ENCODE peak calls at places on chromosomes 5 and 9, in eight cellular contexts. K, N, A, U, L, B, O and C are unnamed samples.
A peak's percentile ranks its signal among the peaks of the same experiment; 100 is the strongest.

GRCh38 chr5:31942546-31942945 is 231.6 kb downstream of the GOLPH3 start:
- DNase-seq in U (no peak), L (no peak), B (no peak), O (no peak), K (no peak), N (no peak), A (no peak), C (no peak)

GRCh38 chr5:67998709-67999251 is 216.8 kb upstream of the PIK3R1 start:
- DNase-seq in K (no peak), B (peak; percentile 84), O (peak; percentile 75), A (no peak), L (peak; percentile 84), U (peak; percentile 40), N (peak; percentile 50), C (no peak)

GRCh38 chr9:5586391-5586802 is 42.5 kb upstream of the RIC1 start:
- DNase-seq in L (peak; percentile 32), O (no peak), A (no peak), U (no peak), K (peak; percentile 24), N (no peak), B (peak; percentile 23), C (no peak)

GRCh38 chr5:179974946-179975712 is 67.4 kb upstream of the TBC1D9B start:
- DNase-seq in L (peak; percentile 12), U (no peak), B (no peak), K (peak; percentile 32), N (peak; percentile 59), A (peak; percentile 39), O (no peak), C (peak; percentile 64)

GRCh38 chr5:68406767-68407232 is 191.2 kb downstream of the PIK3R1 start:
- DNase-seq in K (peak; percentile 30), U (no peak), A (peak; percentile 47), L (no peak), N (peak; percentile 34), O (peak; percentile 77), B (no peak), C (no peak)

GRCh38 chr5:39360483-39361071 is 3.7 kb downstream of the C9 start:
- DNase-seq in K (no peak), N (no peak), A (no peak), O (no peak), U (no peak), L (no peak), B (no peak), C (no peak)

GRCh38 chr5:91109634-91110033 is 273.5 kb downstream of the ARRDC3 start:
- DNase-seq in B (peak; percentile 54), O (no peak), K (no peak), L (peak; percentile 52), A (no peak), U (no peak), N (no peak), C (no peak)

GRCh38 chr9:124348363-124348762 is 66.9 kb downstream of the PSMB7 start:
- DNase-seq in L (no peak), U (no peak), N (no peak), K (peak; percentile 9), B (no peak), A (no peak), O (no peak), C (no peak)

GRCh38 chr9:134419684-134420076 is 93.4 kb downstream of the RXRA start:
- DNase-seq in L (no peak), O (no peak), N (no peak), K (no peak), A (peak; percentile 36), U (no peak), B (no peak), C (peak; percentile 38)

GRCh38 chr5:65769539-65769938 is 47.5 kb downstream of the NLN start:
- DNase-seq in N (no peak), A (no peak), U (no peak), O (no peak), L (peak; percentile 89), B (peak; percentile 95), K (no peak), C (no peak)

GRCh38 chr9:73643379-73644013 is 491.8 kb downstream of the ANXA1 start:
- DNase-seq in A (no peak), B (peak; percentile 78), K (no peak), N (no peak), U (no peak), L (peak; percentile 90), O (no peak), C (no peak)

GRCh38 chr9:92726971-92727715 is 37.5 kb downstream of the BICD2 start:
- DNase-seq in B (peak; percentile 31), N (no peak), U (no peak), L (peak; percentile 38), O (peak; percentile 69), K (no peak), A (no peak), C (no peak)

GRCh38 chr9:35406183-35406959 is 83.5 kb upstream of the RUSC2 start:
- DNase-seq in L (no peak), K (no peak), B (no peak), O (no peak), N (peak; percentile 27), A (peak; percentile 55), U (peak; percentile 23), C (peak; percentile 36)

GRCh38 chr9:81002242-81002641 is 687.1 kb downstream of the TLE1 start:
- DNase-seq in N (no peak), K (no peak), L (no peak), O (no peak), B (peak; percentile 67), A (no peak), U (no peak), C (no peak)

GRCh38 chr5:129820-130219 is 37.9 kb downstream of the PLEKHG4B start:
- DNase-seq in K (no peak), L (peak; percentile 71), A (no peak), N (no peak), B (peak; percentile 87), O (no peak), U (no peak), C (no peak)

DNA sequence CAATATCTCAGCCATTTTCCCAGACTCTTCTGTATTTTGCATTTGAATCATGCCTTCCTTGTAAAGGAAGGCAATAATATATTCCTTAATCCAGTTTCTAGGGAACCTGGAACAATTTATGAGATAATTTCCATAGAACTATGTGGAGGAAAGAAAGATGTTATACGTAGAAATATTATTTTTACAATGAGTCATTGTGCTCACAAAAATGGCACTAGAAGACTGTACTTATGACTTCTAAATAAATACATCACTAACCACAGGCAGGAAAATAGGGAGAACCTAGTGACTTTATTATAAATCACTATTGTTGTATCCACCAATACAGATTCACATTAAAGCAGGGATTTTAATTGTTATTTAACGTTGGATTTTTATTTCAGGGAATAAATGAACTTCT is 87.6 kb downstream of the FBXO38 start:
- DNase-seq in N (no peak), L (peak; percentile 17), K (no peak), B (peak; percentile 55), O (no peak), A (no peak), U (no peak), C (no peak)
- TF ChIP-seq CTCF in N (no peak), L (no peak), K (no peak), B (no peak), O (no peak), A (no peak), U (no peak), C (no peak)

GRCh38 chr9:104778802-104779201 is 14.9 kb downstream of the NIPSNAP3B start:
- DNase-seq in N (no peak), O (no peak), A (no peak), B (no peak), K (no peak), U (no peak), L (no peak), C (no peak)

GRCh38 chr9:104779946-104780539 is 16.1 kb downstream of the NIPSNAP3B start:
- DNase-seq in N (no peak), L (no peak), B (no peak), U (no peak), A (no peak), O (no peak), K (no peak), C (no peak)

GRCh38 chr9:104783588-104783987 is 19.7 kb downstream of the NIPSNAP3B start:
- DNase-seq in N (no peak), O (no peak), A (no peak), B (no peak), L (peak; percentile 6), U (no peak), K (no peak), C (no peak)

GRCh38 chr9:104779334-104779733 is 15.4 kb downstream of the NIPSNAP3B start:
- DNase-seq in N (no peak), K (no peak), A (no peak), U (no peak), L (no peak), O (no peak), B (no peak), C (no peak)

DNA sequence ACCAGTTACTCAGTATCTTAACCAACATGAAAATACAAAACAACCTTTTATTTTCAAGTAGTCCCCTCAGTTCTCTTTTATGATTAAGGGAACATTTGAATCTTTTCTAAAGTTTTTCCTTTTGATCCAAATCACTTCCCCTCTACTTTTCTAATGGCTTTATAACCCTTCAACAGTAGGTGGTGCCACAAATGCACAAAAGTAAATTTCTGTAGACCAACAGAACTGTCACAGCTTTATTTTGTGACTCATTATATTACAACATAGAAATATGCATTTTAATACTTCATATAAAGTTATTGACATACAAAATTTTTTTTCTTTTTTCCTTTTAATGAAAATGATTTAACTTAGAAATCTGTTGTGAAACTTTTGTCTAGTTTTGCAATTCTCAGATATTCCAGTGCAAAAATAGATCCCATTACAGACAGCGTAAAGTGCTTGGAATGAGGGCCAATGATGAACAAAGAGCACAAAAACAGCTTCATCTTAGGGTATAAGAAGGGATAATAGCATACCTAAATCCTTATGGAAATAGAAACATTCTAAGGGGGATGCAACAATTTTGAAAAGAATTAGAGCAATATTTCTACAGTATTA is 17.0 kb downstream of the NIPSNAP3B start:
- DNase-seq in A (no peak), K (peak; percentile 14), B (peak; percentile 39), N (no peak), O (no peak), L (peak; percentile 56), U (no peak), C (no peak)
- TF ChIP-seq CTCF in A (peak; percentile 46), K (peak; percentile 54), B (peak; percentile 50), N (no peak), O (peak; percentile 22), L (peak; percentile 55), U (peak; percentile 32), C (no peak)

DNA sequence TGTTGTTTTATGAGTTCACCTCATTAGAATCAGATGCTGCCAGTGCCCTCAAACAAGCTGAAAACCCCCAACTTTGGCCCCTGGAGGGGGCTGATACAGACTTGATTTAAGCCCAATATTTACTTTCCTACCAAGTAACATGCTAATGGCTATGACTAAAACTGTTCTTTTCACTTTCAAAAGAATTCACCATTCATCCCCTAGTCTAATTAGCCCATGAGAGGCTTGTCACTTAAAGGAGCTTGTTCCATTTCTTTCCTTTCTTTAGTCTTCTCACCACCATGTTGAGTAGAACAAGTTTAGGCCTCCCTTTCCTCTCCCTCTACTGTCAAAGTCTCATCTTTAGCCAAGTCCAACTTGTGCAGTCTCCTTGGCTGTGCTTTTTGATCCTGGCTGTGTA is 50.4 kb downstream of the EPB41L4B start:
- DNase-seq in A (no peak), B (no peak), N (no peak), U (no peak), L (no peak), O (no peak), K (peak; percentile 26), C (no peak)
- TF ChIP-seq CTCF in A (no peak), B (no peak), N (no peak), U (no peak), L (no peak), O (no peak), K (no peak), C (no peak)

GRCh38 chr5:178839319-178839704 is 20.4 kb upstream of the ZNF354B start:
- DNase-seq in L (peak; percentile 32), K (no peak), N (peak; percentile 46), U (peak; percentile 34), O (peak; percentile 85), A (peak; percentile 82), B (no peak), C (peak; percentile 43)
- TF ChIP-seq CTCF in L (peak; percentile 52), K (no peak), N (peak; percentile 18), U (peak; percentile 39), O (peak; percentile 59), A (peak; percentile 71), B (peak; percentile 20), C (peak; percentile 23)

GRCh38 chr9:18824095-18824666 is 208.8 kb downstream of the SAXO1 start:
- DNase-seq in L (no peak), A (peak; percentile 49), O (no peak), K (no peak), N (peak; percentile 17), U (no peak), B (no peak), C (no peak)
- TF ChIP-seq CTCF in L (peak; percentile 11), A (peak; percentile 40), O (peak; percentile 59), K (peak; percentile 42), N (no peak), U (no peak), B (peak; percentile 6), C (no peak)